ENCODE peak calls at places on chromosomes 12 and 14, in four cellular contexts. A, X, G and O are unnamed samples.

GRCh38 chr12:4037747-4038312 is 164.6 kb upstream of the PARP11 start:
- DNase-seq in G (no peak), A (peak; percentile 44), X (no peak), O (no peak)

GRCh38 chr14:30179381-30180130 is 251.9 kb upstream of the PRKD1 start:
- DNase-seq in X (no peak), A (no peak), G (no peak), O (no peak)

GRCh38 chr12:62848418-62848817 is 86.5 kb downstream of the PPM1H start:
- DNase-seq in G (no peak), A (no peak), X (peak; percentile 3), O (no peak)

GRCh38 chr14:53461823-53462222 is 308.7 kb upstream of the DDHD1 start:
- DNase-seq in A (no peak), G (no peak), X (no peak), O (no peak)

GRCh38 chr12:3348055-3348454 is 142.9 kb upstream of the PRMT8 start:
- DNase-seq in A (no peak), G (no peak), X (no peak), O (no peak)

GRCh38 chr14:90040411-90040810 is 21.4 kb upstream of the KCNK13 start:
- DNase-seq in A (no peak), G (no peak), X (no peak), O (no peak)

GRCh38 chr12:65630555-65630954 is 193.7 kb upstream of the HMGA2 start:
- DNase-seq in X (no peak), G (no peak), A (no peak), O (no peak)

GRCh38 chr12:55820679-55821078 is 2.8 kb downstream of the ORMDL2 start:
- DNase-seq in G (no peak), A (peak; percentile 22), X (no peak), O (no peak)

GRCh38 chr14:94394594-94395305 is 6.3 kb upstream of the SERPINA1 start:
- DNase-seq in G (no peak), A (peak; percentile 74), X (no peak), O (no peak)

GRCh38 chr12:121942145-121942718 is 23.8 kb downstream of the CFAP251 start:
- DNase-seq in A (no peak), X (no peak), G (no peak), O (no peak)

GRCh38 chr12:46832084-46832704 is 6.4 kb upstream of the SLC38A4 start:
- DNase-seq in A (no peak), X (no peak), G (peak; percentile 70), O (no peak)

GRCh38 chr14:96351986-96352385 is 11.2 kb downstream of the ATG2B start:
- DNase-seq in A (no peak), X (no peak), G (no peak), O (no peak)

GRCh38 chr14:100330396-100330931 is 7.3 kb downstream of the SLC25A47 start:
- DNase-seq in X (no peak), A (no peak), G (no peak), O (no peak)

GRCh38 chr14:50031534-50032313 is 84.6 kb downstream of the VCPKMT start:
- DNase-seq in A (no peak), G (no peak), X (no peak), O (no peak)

GRCh38 chr12:55725556-55725955 is 3.3 kb downstream of the CD63 start:
- DNase-seq in G (no peak), X (no peak), A (no peak), O (no peak)

GRCh38 chr14:67491741-67492504 is 3.4 kb upstream of the TMEM229B start:
- DNase-seq in G (no peak), A (no peak), X (no peak), O (no peak)

GRCh38 chr12:96354326-96354725 is 45.9 kb downstream of the CDK17 start:
- DNase-seq in G (no peak), X (no peak), A (no peak), O (no peak)

GRCh38 chr14:53020193-53020932 is 69.5 kb upstream of the FERMT2 start:
- DNase-seq in G (no peak), X (no peak), A (no peak), O (no peak)

GRCh38 chr14:102870246-102870645 is 52.2 kb upstream of the AMN start:
- DNase-seq in A (no peak), G (no peak), X (no peak), O (no peak)

GRCh38 chr12:83473408-83474095 is 786.8 kb downstream of the TMTC2 start:
- DNase-seq in X (peak; percentile 26), G (no peak), A (no peak), O (no peak)

GRCh38 chr14:54480830-54481562 is 7.8 kb downstream of the GMFB start:
- DNase-seq in G (no peak), X (no peak), A (no peak), O (no peak)

GRCh38 chr14:89564291-89564957 is 147.4 kb upstream of the FOXN3 start:
- DNase-seq in G (no peak), A (no peak), X (no peak), O (no peak)

GRCh38 chr14:105503918-105504692 is 13.1 kb downstream of the TEDC1 start:
- DNase-seq in A (no peak), G (no peak), X (no peak), O (no peak)

GRCh38 chr12:2783936-2784600 is 10.7 kb upstream of the FKBP4 start:
- DNase-seq in A (peak; percentile 23), G (peak; percentile 88), X (no peak), O (peak; percentile 85)

GRCh38 chr14:58574623-58575022 is 63.1 kb upstream of the DACT1 start:
- DNase-seq in X (no peak), A (no peak), G (no peak), O (no peak)

GRCh38 chr14:80996049-80996901 is 40.9 kb downstream of the TSHR start:
- DNase-seq in G (no peak), X (no peak), A (peak; percentile 66), O (no peak)

GRCh38 chr14:104316121-104316722 is 177.8 kb downstream of the KIF26A start:
- DNase-seq in A (no peak), X (no peak), G (no peak), O (no peak)

GRCh38 chr14:89615421-89615820 is 198.4 kb upstream of the FOXN3 start:
- DNase-seq in G (no peak), A (no peak), X (no peak), O (no peak)

GRCh38 chr12:94536040-94536965 is 76.6 kb upstream of the CEP83 start:
- DNase-seq in X (no peak), A (no peak), G (no peak), O (no peak)

GRCh38 chr14:25953532-25954144 is 644.2 kb downstream of the NOVA1 start:
- DNase-seq in X (no peak), A (no peak), G (no peak), O (no peak)

GRCh38 chr14:39430762-39431415 is 1.3 kb downstream of the FBXO33 start:
- DNase-seq in G (no peak), A (peak; percentile 38), X (no peak), O (no peak)

GRCh38 chr12:77795699-77796098 is 35.0 kb upstream of the NAV3 start:
- DNase-seq in A (no peak), G (no peak), X (no peak), O (no peak)

GRCh38 chr14:89058707-89059106 is 234.3 kb downstream of the TTC8 start:
- DNase-seq in X (no peak), G (no peak), A (no peak), O (no peak)

GRCh38 chr14:95531473-95531872 is 3.4 kb upstream of the GLRX5 start:
- DNase-seq in A (no peak), G (no peak), X (no peak), O (no peak)

GRCh38 chr12:132078190-132078589 is 65.9 kb downstream of the DDX51 start:
- DNase-seq in G (no peak), A (no peak), X (no peak), O (no peak)

GRCh38 chr12:58513866-58514265 is 406.4 kb downstream of the LRIG3 start:
- DNase-seq in X (no peak), A (no peak), G (no peak), O (no peak)

GRCh38 chr12:127127887-127128286 is 1139.1 kb upstream of the TMEM132C start:
- DNase-seq in X (no peak), A (no peak), G (no peak), O (no peak)

GRCh38 chr12:115210533-115211252 is 526.7 kb upstream of the TBX3 start:
- DNase-seq in X (no peak), A (no peak), G (no peak), O (no peak)

GRCh38 chr12:115212356-115212755 is 528.4 kb upstream of the TBX3 start:
- DNase-seq in G (no peak), X (no peak), A (no peak), O (no peak)

GRCh38 chr12:115213118-115213517 is 529.1 kb upstream of the TBX3 start:
- DNase-seq in A (no peak), X (no peak), G (no peak), O (no peak)

GRCh38 chr12:115216300-115216699 is 532.3 kb upstream of the TBX3 start:
- DNase-seq in G (no peak), A (no peak), X (no peak), O (no peak)

DNA sequence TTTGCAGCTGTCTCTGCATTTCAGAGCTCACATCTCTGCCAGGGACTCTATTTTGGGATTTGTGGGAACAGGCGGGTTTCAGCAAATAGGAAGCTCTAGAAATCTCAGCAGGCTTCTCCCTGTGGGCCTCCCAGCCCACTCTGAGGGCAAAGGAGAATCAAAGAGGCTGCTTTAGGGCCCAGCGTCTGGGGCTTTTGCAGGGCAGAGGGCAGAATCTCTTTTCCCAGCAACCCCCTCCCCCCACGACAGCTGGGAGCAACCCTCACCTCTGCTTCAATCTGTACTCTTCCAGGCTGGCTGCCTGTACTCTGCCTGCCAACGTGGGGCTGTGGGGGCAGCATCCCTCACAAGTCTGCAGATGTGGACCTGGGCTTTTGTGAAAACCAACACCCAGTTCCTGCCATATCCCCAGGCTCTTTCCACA is 529.6 kb upstream of the TBX3 start:
- DNase-seq in G (no peak), X (no peak), A (no peak), O (no peak)
- TF ChIP-seq SUZ12 in G (no peak), X (no peak), A (no peak), O (no peak)

DNA sequence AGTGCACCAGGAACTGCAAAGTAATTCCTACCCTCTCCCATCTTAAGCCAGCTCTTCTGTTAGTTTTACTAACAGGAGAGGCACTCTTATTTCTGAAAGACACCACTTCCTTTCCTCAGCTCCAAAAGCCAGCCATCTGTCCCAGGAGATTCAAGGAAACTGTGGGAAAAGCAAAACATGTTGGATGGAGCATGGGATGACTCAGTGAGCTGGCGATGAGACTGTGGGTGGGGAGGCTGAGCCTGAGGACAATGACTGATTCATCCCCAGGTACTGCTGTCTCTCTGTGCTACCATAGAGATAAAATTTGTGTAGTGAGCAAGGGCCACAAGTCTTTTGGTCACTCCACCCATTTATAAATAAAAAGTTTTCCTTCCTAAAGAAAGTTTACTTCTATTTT is 141.4 kb downstream of the MYRFL start:
- DNase-seq in X (no peak), G (no peak), A (peak; percentile 3), O (no peak)
- TF ChIP-seq ZNF274 in X (no peak), G (no peak), A (no peak), O (no peak)

GRCh38 chr12:116880213-116880816 is 926 bp downstream of the HRK start:
- DNase-seq in X (no peak), G (no peak), A (no peak), O (no peak)

GRCh38 chr12:116879509-116880212 is 1.6 kb downstream of the HRK start:
- DNase-seq in X (no peak), G (peak; percentile 55), A (no peak), O (no peak)

GRCh38 chr12:116881867-116882507 is 746 bp upstream of the HRK start:
- DNase-seq in A (no peak), G (no peak), X (no peak), O (no peak)

GRCh38 chr12:116881325-116881866 is at the start of gene HRK:
- DNase-seq in G (peak; percentile 70), A (no peak), X (no peak), O (no peak)

GRCh38 chr12:116880817-116881324 is 370 bp downstream of the HRK start:
- DNase-seq in G (peak; percentile 75), A (peak; percentile 27), X (no peak), O (no peak)
- H3K27me3 ChIP-seq in G (peaks cover 59% of the 10 kb centered on the region), A (peaks cover 79% of the 10 kb centered on the region), X (peaks cover 22% of the 10 kb centered on the region), O (peaks cover 86% of the 10 kb centered on the region)

GRCh38 chr12:68056300-68056699 is 67.1 kb downstream of the IFNG-AS1 start:
- DNase-seq in X (no peak), G (no peak), A (no peak), O (no peak)
- TF ChIP-seq SUZ12 in X (no peak), G (no peak), A (no peak), O (no peak)